ENCODE peak calls at places on chromosome 11, in seven cellular contexts. J, E, K, X, F, L and Y are unnamed samples.

GRCh38 chr11:128728767-128729587 is 35.1 kb downstream of the FLI1 start:
- DNase-seq in J (no peak), E (no peak), K (no peak), X (no peak), F (no peak), L (no peak), Y (no peak)

GRCh38 chr11:18394928-18395734 is 768 bp downstream of the LDHA start:
- DNase-seq in J (no peak), E (peak), K (no peak), X (no peak), F (no peak), L (no peak), Y (no peak)

GRCh38 chr11:2348986-2349385 is 28.1 kb upstream of the CD81 start:
- DNase-seq in J (no peak), E (no peak), K (peak), X (no peak), F (no peak), L (peak), Y (no peak)

GRCh38 chr11:46099973-46100335 is 21.3 kb downstream of the PHF21A start:
- DNase-seq in J (no peak), E (peak), K (peak), X (no peak), F (no peak), L (no peak), Y (no peak)

GRCh38 chr11:10268746-10269487 is 25.1 kb downstream of the SBF2 start:
- DNase-seq in J (no peak), E (no peak), K (peak), X (no peak), F (no peak), L (no peak), Y (no peak)

GRCh38 chr11:118211006-118211405 is 13.8 kb downstream of the JAML start:
- DNase-seq in J (no peak), E (no peak), K (peak), X (no peak), F (no peak), L (no peak), Y (no peak)

GRCh38 chr11:12893787-12894672 is 115.1 kb upstream of the RASSF10 start:
- DNase-seq in J (no peak), E (peak), K (peak), X (peak), F (peak), L (peak), Y (peak)

GRCh38 chr11:115939104-115939503 is 434.9 kb upstream of the CADM1 start:
- DNase-seq in J (no peak), E (no peak), K (no peak), X (no peak), F (no peak), L (peak), Y (no peak)

DNA sequence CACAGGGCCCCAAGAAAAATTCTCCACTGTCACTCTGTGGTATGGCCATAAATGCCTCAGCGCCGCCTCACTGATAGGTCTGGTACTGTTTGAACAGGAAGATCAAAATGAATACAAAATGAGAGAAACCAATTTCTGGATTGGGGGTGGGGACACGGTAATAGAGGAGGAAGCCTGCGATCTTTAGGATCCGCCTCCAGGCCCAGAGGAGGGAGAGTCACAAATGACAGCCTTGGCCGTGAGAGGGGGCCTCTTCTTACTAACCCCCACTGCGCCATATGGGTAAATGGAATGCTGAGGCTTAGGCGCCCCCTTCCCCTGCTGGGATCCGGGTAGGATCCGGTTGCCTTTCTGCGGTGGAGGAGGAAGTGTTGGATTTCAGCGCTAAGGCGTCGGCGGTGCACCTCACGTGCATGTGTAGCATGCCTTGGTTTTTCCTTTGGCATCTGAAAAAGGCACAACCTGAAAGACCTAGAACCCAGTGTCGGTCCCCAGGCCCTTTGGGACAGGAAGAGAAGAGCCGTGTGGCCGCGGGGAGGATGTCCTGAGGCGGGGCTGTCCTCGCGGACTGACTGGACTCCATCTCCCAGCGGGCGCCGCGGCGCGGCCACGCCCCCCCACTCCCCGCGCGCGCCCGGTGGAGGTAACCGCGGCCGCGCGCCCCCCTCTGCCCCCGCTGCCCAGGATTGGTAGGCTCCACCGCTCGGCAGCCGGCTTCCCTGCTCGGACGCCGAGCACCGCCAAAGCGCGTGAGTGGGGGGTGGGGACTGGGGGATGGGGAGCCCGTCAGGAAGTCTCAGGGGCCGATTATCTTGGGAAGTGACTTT is 718 bp upstream of the MADD start:
- DNase-seq in J (peak), E (peak), K (peak), X (peak), F (peak), L (no peak), Y (peak)
- TF ChIP-seq CTCF in J (peak), E (no peak), K (no peak), X (no peak), F (peak), L (no peak), Y (no peak)

GRCh38 chr11:68076371-68077042 is 37.7 kb downstream of the TCIRG1 start:
- DNase-seq in J (no peak), E (peak), K (no peak), X (no peak), F (no peak), L (no peak), Y (no peak)
- TF ChIP-seq CTCF in J (no peak), E (no peak), K (no peak), X (peak), F (peak), L (no peak), Y (no peak)

GRCh38 chr11:78418584-78419211 is 1.1 kb upstream of the GAB2 start:
- DNase-seq in J (no peak), E (no peak), K (peak), X (no peak), F (no peak), L (no peak), Y (no peak)

GRCh38 chr11:78417175-78417887 is at the start of gene GAB2:
- DNase-seq in J (no peak), E (no peak), K (no peak), X (peak), F (no peak), L (no peak), Y (no peak)

GRCh38 chr11:78416285-78417174 is 1.1 kb downstream of the GAB2 start:
- DNase-seq in J (peak), E (peak), K (peak), X (peak), F (peak), L (peak), Y (peak)

GRCh38 chr11:78419327-78419726 is 1.7 kb upstream of the GAB2 start:
- DNase-seq in J (no peak), E (no peak), K (peak), X (no peak), F (no peak), L (peak), Y (no peak)

DNA sequence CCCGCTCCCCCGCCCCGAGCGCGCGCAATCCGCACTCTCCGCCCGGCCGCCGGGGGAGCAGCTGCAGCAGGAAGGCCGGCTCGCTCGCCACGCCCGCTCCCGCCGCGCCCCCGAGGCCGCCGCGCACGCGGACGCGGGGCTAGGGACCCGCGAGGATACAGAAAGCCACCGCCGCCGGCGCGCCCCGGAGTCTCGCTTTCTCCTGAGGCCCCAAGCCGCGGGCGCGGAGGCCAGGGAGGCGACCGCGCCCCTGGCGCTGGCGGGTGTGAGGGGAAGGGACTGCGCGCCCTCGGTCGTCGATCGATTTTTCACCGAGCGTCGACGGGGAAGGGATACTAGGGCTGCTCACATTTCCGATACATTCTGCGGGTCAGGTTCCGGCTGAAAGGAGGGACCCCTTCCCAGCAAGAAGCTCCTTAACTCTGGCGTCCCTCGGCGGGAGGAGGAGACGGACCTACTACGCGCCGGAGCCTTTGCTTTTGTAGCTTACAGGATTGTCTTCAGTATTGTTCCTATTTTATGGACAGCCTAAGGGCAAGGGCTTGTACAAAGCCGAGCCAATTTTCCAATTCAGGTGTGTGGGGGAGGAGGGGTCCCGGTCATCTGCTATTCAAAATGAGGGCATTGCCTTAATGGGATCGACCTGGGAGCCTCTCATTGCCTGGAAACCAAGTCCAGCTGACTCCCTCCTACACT is 416 bp upstream of the GAB2 start:
- DNase-seq in J (peak), E (peak), K (peak), X (peak), F (peak), L (no peak), Y (peak)
- TF ChIP-seq CTCF in J (peak), E (no peak), K (no peak), X (no peak), F (peak), L (no peak), Y (peak)

DNA sequence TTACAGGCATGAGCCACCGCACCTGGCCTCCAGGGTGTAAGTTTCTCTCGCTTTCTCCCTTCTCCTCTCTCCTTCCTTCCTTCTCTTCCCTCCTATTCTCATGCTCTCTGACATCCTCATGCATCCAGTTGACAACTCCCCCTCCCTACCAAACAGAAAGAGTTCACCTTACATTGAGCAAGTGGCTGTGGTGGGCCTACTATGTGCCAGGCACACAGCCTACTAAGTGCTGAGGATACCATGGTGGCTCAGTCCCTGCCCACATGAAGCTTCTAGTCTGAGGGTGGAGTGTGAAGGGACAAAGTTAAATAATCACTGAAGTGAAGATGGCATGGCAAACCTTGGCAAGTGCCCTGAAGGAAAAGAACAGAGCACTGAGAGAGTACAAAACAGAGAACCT is 9.6 kb upstream of the DAGLA start:
- DNase-seq in J (no peak), E (no peak), K (no peak), X (no peak), F (no peak), L (no peak), Y (no peak)
- TF ChIP-seq CTCF in J (no peak), E (no peak), K (no peak), X (no peak), F (no peak), L (no peak), Y (no peak)

GRCh38 chr11:120547301-120547700 is 35.8 kb downstream of the GRIK4 start:
- DNase-seq in J (no peak), E (no peak), K (peak), X (no peak), F (no peak), L (no peak), Y (no peak)

GRCh38 chr11:120550007-120550406 is 38.5 kb downstream of the GRIK4 start:
- DNase-seq in J (no peak), E (no peak), K (no peak), X (no peak), F (no peak), L (no peak), Y (no peak)

GRCh38 chr11:120549346-120549745 is 37.8 kb downstream of the GRIK4 start:
- DNase-seq in J (no peak), E (no peak), K (no peak), X (no peak), F (no peak), L (no peak), Y (no peak)

GRCh38 chr11:120547871-120548681 is 36.5 kb downstream of the GRIK4 start:
- DNase-seq in J (no peak), E (no peak), K (peak), X (no peak), F (peak), L (peak), Y (no peak)

DNA sequence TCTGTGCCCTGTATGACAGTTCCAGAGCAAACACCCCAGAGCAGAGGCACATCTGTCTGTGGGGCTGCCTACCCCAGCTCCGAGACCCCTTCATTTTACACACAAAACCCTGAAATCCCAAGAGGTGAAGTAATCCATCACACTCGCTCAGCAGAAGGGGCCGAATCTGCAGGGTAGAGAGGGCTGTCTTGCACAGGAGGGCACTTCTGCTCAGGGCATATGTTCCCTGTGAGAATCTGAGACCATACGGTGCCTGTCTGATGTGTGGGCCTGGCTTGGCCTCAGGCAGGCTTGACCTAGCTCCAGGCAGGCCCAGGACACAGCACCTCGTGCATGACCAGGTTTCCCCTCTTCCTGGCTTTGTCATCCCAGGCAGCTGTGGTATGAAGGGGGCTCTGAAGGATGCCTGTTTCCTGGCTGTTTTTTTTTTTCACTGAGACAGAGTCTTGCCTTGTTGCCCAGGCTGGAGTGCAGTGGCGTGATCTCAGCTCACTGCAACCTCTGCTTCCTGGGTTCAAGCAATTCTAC is 37.2 kb downstream of the GRIK4 start:
- DNase-seq in J (no peak), E (no peak), K (no peak), X (no peak), F (no peak), L (no peak), Y (no peak)
- TF ChIP-seq CTCF in J (no peak), E (no peak), K (no peak), X (no peak), F (no peak), L (no peak), Y (no peak)

GRCh38 chr11:70503878-70504240 is 105.5 kb downstream of the CTTN start:
- DNase-seq in J (no peak), E (peak), K (no peak), X (no peak), F (no peak), L (no peak), Y (no peak)
- TF ChIP-seq CTCF in J (no peak), E (peak), K (no peak), X (peak), F (no peak), L (peak), Y (no peak)

GRCh38 chr11:99325807-99326206 is 305.1 kb downstream of the CNTN5 start:
- DNase-seq in J (no peak), E (no peak), K (peak), X (no peak), F (no peak), L (peak), Y (no peak)

GRCh38 chr11:99327527-99327926 is 306.8 kb downstream of the CNTN5 start:
- DNase-seq in J (no peak), E (no peak), K (no peak), X (no peak), F (no peak), L (no peak), Y (no peak)
- TF ChIP-seq CTCF in J (no peak), E (no peak), K (no peak), X (no peak), F (no peak), L (no peak), Y (no peak)